ENCODE peak calls at places on chromosomes 5 and 9, in eight cellular contexts. W is kidney epithelial cell; P is WTC11; V is fibroblast of pulmonary artery; J is CD8-positive, alpha-beta T cell; D is AG09309; S is CD4-positive, alpha-beta T cell; I is GM23338. L is an unnamed sample.

GRCh38 chr5:135245521-135246499 is 153.2 kb downstream of the MACROH2A1 start:
- DNase-seq in W (no peak), P (no peak), V (peak; percentile 65), J (no peak), D (no peak), S (peak; percentile 20), I (no peak), L (no peak)

GRCh38 chr5:176407456-176408244 is 8.7 kb downstream of the CLTB start:
- DNase-seq in W (no peak), P (no peak), V (peak; percentile 25), J (no peak), D (no peak), S (no peak), I (no peak), L (no peak)

GRCh38 chr5:118692811-118693342 is 295.5 kb downstream of the DTWD2 start:
- DNase-seq in W (no peak), P (peak; percentile 25), V (no peak), J (no peak), D (no peak), S (no peak), I (peak; percentile 40), L (no peak)

GRCh38 chr5:54624671-54625583 is 107.4 kb downstream of the SNX18 start:
- DNase-seq in W (no peak), P (no peak), V (peak; percentile 78), J (no peak), D (peak; percentile 61), S (no peak), I (no peak), L (no peak)

GRCh38 chr9:6006968-6007769 is 8.3 kb downstream of the RANBP6 start:
- DNase-seq in W (peak; percentile 56), P (peak; percentile 96), V (peak; percentile 80), J (peak; percentile 96), D (no peak), S (peak; percentile 95), I (peak; percentile 96), L (no peak)

GRCh38 chr9:107214915-107215314 is 68.2 kb upstream of the RAD23B start:
- DNase-seq in W (no peak), P (no peak), V (peak; percentile 35), J (no peak), D (no peak), S (no peak), I (no peak), L (no peak)

GRCh38 chr5:1838013-1838412 is 36.8 kb downstream of the NDUFS6 start:
- DNase-seq in W (no peak), P (no peak), V (no peak), J (no peak), D (no peak), S (no peak), I (no peak), L (no peak)

GRCh38 chr5:147403659-147404640 is 105.9 kb downstream of the DPYSL3 start:
- DNase-seq in W (peak; percentile 94), P (no peak), V (peak; percentile 99), J (no peak), D (peak; percentile 98), S (no peak), I (no peak), L (peak; percentile 93)

GRCh38 chr5:6419340-6419852 is 29.3 kb upstream of the UBE2QL1 start:
- DNase-seq in W (no peak), P (no peak), V (no peak), J (no peak), D (no peak), S (no peak), I (no peak), L (no peak)

GRCh38 chr5:54902817-54903473 is 82.4 kb downstream of the ESM1 start:
- DNase-seq in W (peak; percentile 77), P (no peak), V (peak; percentile 45), J (no peak), D (no peak), S (no peak), I (no peak), L (no peak)

GRCh38 chr5:115657883-115658233 is 32.0 kb upstream of the TMED7 start:
- DNase-seq in W (peak; percentile 44), P (no peak), V (peak; percentile 61), J (no peak), D (peak; percentile 28), S (no peak), I (no peak), L (peak; percentile 25)

GRCh38 chr5:72846483-72846882 is 30.0 kb downstream of the TNPO1 start:
- DNase-seq in W (no peak), P (no peak), V (no peak), J (no peak), D (no peak), S (no peak), I (no peak), L (no peak)

GRCh38 chr5:72847439-72847838 is 31.0 kb downstream of the TNPO1 start:
- DNase-seq in W (no peak), P (no peak), V (no peak), J (no peak), D (no peak), S (no peak), I (no peak), L (no peak)

GRCh38 chr5:72848474-72849428 is 32.3 kb downstream of the TNPO1 start:
- DNase-seq in W (no peak), P (peak; percentile 56), V (peak; percentile 46), J (peak; percentile 40), D (no peak), S (peak; percentile 55), I (peak; percentile 58), L (no peak)

GRCh38 chr5:72849546-72849945 is 33.1 kb downstream of the TNPO1 start:
- DNase-seq in W (no peak), P (no peak), V (no peak), J (no peak), D (no peak), S (no peak), I (no peak), L (no peak)

DNA sequence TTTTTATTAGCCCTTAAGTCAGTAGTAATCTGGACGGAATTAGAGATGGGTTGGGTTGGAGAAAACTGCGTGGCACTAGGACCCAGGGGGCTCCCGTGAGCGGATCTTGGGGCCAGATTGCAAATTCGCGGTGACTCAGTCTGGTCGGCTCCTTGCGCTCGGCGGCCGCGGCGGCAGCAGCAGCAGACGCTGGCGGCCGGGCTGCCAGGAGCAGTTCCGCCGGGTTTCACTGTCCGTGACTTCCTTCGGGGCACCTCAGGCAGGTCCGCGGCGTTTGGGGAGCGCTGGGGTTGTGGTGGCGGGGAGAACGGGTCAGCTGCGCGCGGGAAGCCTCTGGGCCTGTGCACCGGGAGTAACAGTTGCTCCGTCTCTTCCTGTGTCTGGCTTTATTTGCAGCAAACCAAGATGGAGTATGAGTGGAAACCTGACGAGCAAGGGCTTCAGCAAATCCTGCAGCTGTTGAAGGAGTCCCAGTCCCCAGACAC is 31.6 kb downstream of the TNPO1 start:
- DNase-seq in W (peak; percentile 63), P (peak; percentile 85), V (peak; percentile 93), J (peak; percentile 79), D (peak; percentile 74), S (peak; percentile 83), I (peak; percentile 92), L (peak; percentile 47)
- TF ChIP-seq CTCF in W (no peak), P (no peak), V (no peak), J (no peak), D (no peak), S (no peak), I (no peak), L (no peak)

GRCh38 chr9:108565651-108566378 is 290.0 kb downstream of the ACTL7B start:
- DNase-seq in W (no peak), P (peak; percentile 31), V (peak; percentile 95), J (no peak), D (peak; percentile 77), S (no peak), I (peak; percentile 94), L (peak; percentile 52)

GRCh38 chr9:108567571-108567970 is 288.2 kb downstream of the ACTL7B start:
- DNase-seq in W (no peak), P (no peak), V (no peak), J (no peak), D (no peak), S (no peak), I (no peak), L (no peak)

GRCh38 chr9:108568093-108568492 is 287.7 kb downstream of the ACTL7B start:
- DNase-seq in W (no peak), P (no peak), V (no peak), J (no peak), D (no peak), S (no peak), I (no peak), L (no peak)

GRCh38 chr9:108562176-108562575 is 293.6 kb downstream of the ACTL7B start:
- DNase-seq in W (no peak), P (no peak), V (no peak), J (no peak), D (no peak), S (no peak), I (no peak), L (no peak)
- TF ChIP-seq CTCF in W (no peak), P (no peak), V (no peak), J (no peak), D (no peak), S (no peak), I (no peak), L (no peak)

GRCh38 chr5:14871573-14872069 is at the start of gene ANKH:
- DNase-seq in W (no peak), P (peak; percentile 69), V (peak; percentile 75), J (peak; percentile 84), D (no peak), S (peak; percentile 85), I (peak; percentile 85), L (no peak)
- TF ChIP-seq CTCF in W (no peak), P (no peak), V (no peak), J (no peak), D (peak; percentile 35), S (no peak), I (peak; percentile 51), L (no peak)

GRCh38 chr5:43775000-43775399 is 172.0 kb downstream of the NNT start:
- DNase-seq in W (no peak), P (no peak), V (no peak), J (no peak), D (no peak), S (no peak), I (no peak), L (no peak)

GRCh38 chr5:43785198-43785597 is 182.2 kb downstream of the NNT start:
- DNase-seq in W (no peak), P (no peak), V (no peak), J (no peak), D (no peak), S (no peak), I (no peak), L (no peak)

DNA sequence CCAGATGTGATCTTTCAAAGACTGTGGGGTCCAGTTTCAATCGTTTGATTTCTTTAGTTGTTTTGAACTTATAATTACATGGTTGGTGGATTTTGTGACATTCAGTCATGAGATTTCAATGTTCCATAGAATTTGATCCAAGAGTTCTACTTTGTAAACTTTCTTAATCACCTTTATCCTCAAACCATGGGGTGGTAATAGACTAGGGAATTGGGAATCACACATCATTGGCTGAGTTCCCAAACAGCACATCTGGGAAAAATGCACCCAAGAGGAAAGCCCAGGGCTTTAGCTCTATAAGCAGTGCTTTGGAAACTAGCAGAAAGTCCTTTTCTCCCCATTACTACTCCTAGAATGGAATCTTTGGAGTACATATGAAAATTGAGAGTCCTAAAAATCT is 177.6 kb downstream of the NNT start:
- DNase-seq in W (no peak), P (no peak), V (peak; percentile 64), J (no peak), D (no peak), S (no peak), I (no peak), L (no peak)
- TF ChIP-seq CTCF in W (no peak), P (no peak), V (no peak), J (no peak), D (no peak), S (no peak), I (no peak), L (no peak)